ENCODE peak calls at places on chromosomes 5 and 9, in six cellular contexts. E is mesothelial cell of epicardium; F is gastrocnemius medialis; W is activated naive CD8-positive, alpha-beta T cell treated with anti-CD3 and anti-CD28 coated beads, Interleukin-2, amount 50 U/mL, for 24 hours; A is NCI-H2081; I is tibial nerve. L is an unnamed sample.

GRCh38 chr5:9387879-9388278 is 158.0 kb downstream of the SEMA5A start:
- DNase-seq in I (no peak), F (no peak), W (no peak), E (no peak), A (no peak), L (no peak)

GRCh38 chr5:55672477-55672911 is 39.6 kb downstream of the SLC38A9 start:
- DNase-seq in A (no peak), W (no peak), F (no peak), I (no peak), E (no peak), L (no peak)

GRCh38 chr5:88778736-88779135 is 104.2 kb downstream of the MEF2C start:
- DNase-seq in E (no peak), A (no peak), I (no peak), F (no peak), W (peak; percentile 5), L (no peak)

GRCh38 chr5:55021465-55021864 is 2.6 kb upstream of the GZMK start:
- DNase-seq in E (no peak), I (no peak), W (no peak), F (no peak), A (no peak), L (no peak)

GRCh38 chr5:43773032-43773830 is 170.3 kb downstream of the NNT start:
- DNase-seq in I (no peak), A (no peak), E (no peak), F (no peak), W (no peak), L (no peak)

GRCh38 chr5:73437126-73438047 is 11.2 kb downstream of the FOXD1 start:
- DNase-seq in E (no peak), A (no peak), F (no peak), W (no peak), I (no peak), L (peak; percentile 47)

GRCh38 chr9:79346350-79347020 is 225.3 kb upstream of the TLE4 start:
- DNase-seq in E (no peak), A (no peak), F (no peak), W (no peak), I (no peak), L (no peak)

GRCh38 chr5:2175041-2175440 is 292.3 kb upstream of the IRX4 start:
- DNase-seq in A (no peak), I (no peak), W (no peak), E (no peak), F (no peak), L (no peak)

GRCh38 chr5:150469718-150470470 is 20.4 kb upstream of the RPS14 start:
- DNase-seq in F (no peak), A (no peak), E (no peak), W (no peak), I (no peak), L (no peak)

L was measured in NCI-H510A treated with DMSO at 0.1 percent for 48 hours.